ENCODE peak calls at places on chromosomes 2 and 18, in four cellular contexts. One of them, this sample, is unnamed.

GRCh38 chr2:72144746-72145657 is 2.7 kb downstream of the CYP26B1 start:
- DNase-seq in left lung: peak
- DNase-seq in neural crest cell: no peak
- DNase-seq in lung: peak
- DNase-seq in this sample: no peak

GRCh38 chr2:121698318-121698930 is 38.3 kb downstream of the NIFK start:
- DNase-seq in left lung: no peak
- DNase-seq in neural crest cell: no peak
- DNase-seq in lung: peak
- DNase-seq in this sample: no peak

GRCh38 chr2:140580799-140581198 is 1550.0 kb downstream of the LRP1B start:
- DNase-seq in lung: no peak
- DNase-seq in neural crest cell: no peak
- DNase-seq in left lung: no peak
- DNase-seq in this sample: no peak

GRCh38 chr2:206203331-206203730 is 43.6 kb downstream of the EEF1B2 start:
- DNase-seq in lung: no peak
- DNase-seq in left lung: no peak
- DNase-seq in neural crest cell: no peak
- DNase-seq in this sample: no peak

GRCh38 chr18:69647695-69648094 is 247.0 kb downstream of the DOK6 start:
- DNase-seq in lung: no peak
- DNase-seq in left lung: no peak
- DNase-seq in neural crest cell: no peak
- DNase-seq in this sample: no peak

GRCh38 chr2:198961555-198961954 is 496.2 kb downstream of the SATB2 start:
- DNase-seq in left lung: no peak
- DNase-seq in neural crest cell: no peak
- DNase-seq in lung: no peak
- DNase-seq in this sample: no peak

GRCh38 chr18:66048404-66048803 is 297.6 kb downstream of the CDH7 start:
- DNase-seq in neural crest cell: no peak
- DNase-seq in left lung: no peak
- DNase-seq in lung: no peak
- DNase-seq in this sample: peak

GRCh38 chr18:61402761-61403160 is 69.5 kb downstream of the CDH20 start:
- DNase-seq in left lung: no peak
- DNase-seq in lung: no peak
- DNase-seq in neural crest cell: no peak
- DNase-seq in this sample: no peak

GRCh38 chr2:38666578-38666926 is 638 bp downstream of the GALM start:
- DNase-seq in lung: peak
- DNase-seq in neural crest cell: no peak
- DNase-seq in left lung: peak
- DNase-seq in this sample: no peak

GRCh38 chr2:19033240-19033639 is 325.2 kb downstream of the OSR1 start:
- DNase-seq in left lung: no peak
- DNase-seq in lung: no peak
- DNase-seq in neural crest cell: no peak
- DNase-seq in this sample: no peak
- TF ChIP-seq CTCF in left lung: no peak
- TF ChIP-seq CTCF in lung: no peak
- TF ChIP-seq CTCF in neural crest cell: no peak
- TF ChIP-seq CTCF in this sample: no peak

GRCh38 chr18:52343731-52344340 is 3.8 kb downstream of the DCC start:
- DNase-seq in lung: no peak
- DNase-seq in left lung: no peak
- DNase-seq in neural crest cell: no peak
- DNase-seq in this sample: no peak

GRCh38 chr18:52345428-52345827 is 5.4 kb downstream of the DCC start:
- DNase-seq in lung: no peak
- DNase-seq in left lung: no peak
- DNase-seq in neural crest cell: no peak
- DNase-seq in this sample: no peak

GRCh38 chr18:52352920-52353319 is 12.9 kb downstream of the DCC start:
- DNase-seq in lung: no peak
- DNase-seq in left lung: no peak
- DNase-seq in neural crest cell: no peak
- DNase-seq in this sample: no peak

GRCh38 chr18:52343138-52343537 is 3.1 kb downstream of the DCC start:
- DNase-seq in neural crest cell: no peak
- DNase-seq in left lung: no peak
- DNase-seq in lung: no peak
- DNase-seq in this sample: no peak

DNA sequence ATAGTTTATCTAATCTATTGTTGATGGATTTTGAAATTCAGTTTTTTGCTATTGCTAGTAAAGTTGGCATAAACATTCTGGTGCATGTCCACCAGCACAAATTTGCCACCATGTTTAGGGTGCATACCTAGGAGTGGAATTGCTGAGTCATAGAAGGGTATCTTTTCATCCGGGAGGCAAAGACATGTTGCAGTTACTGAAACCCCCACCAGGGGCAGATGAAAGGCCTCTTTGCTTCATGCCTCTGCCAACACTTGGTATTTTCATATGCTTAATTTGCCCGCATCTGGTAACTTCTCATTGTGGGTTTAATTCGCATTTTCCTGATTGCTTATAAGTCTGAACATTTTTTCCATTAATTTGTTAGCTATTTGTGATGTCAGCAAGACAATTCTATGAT is 8.2 kb downstream of the DCC start:
- DNase-seq in left lung: no peak
- DNase-seq in neural crest cell: no peak
- DNase-seq in lung: no peak
- DNase-seq in this sample: no peak
- TF ChIP-seq CTCF in left lung: peak
- TF ChIP-seq CTCF in neural crest cell: peak
- TF ChIP-seq CTCF in lung: no peak
- TF ChIP-seq CTCF in this sample: peak

DNA sequence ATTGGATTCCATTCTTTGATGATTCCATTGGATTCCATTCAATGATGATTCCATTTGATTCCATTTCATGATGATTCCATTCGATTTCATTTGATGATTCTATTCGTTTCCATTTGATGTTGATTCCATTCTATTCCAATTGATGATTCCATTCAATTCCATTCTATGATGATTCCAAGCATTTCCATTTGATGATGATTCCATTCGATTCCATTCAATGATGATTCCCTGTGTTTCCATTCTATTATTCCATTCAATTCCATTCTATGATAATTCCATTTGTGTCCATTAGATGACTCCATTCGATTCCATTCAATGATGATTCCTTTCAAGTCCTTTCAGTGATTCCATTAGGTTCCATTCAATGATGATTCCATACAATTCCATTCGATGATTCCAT is 1090.5 kb downstream of the RPIA start:
- DNase-seq in lung: no peak
- DNase-seq in left lung: no peak
- DNase-seq in neural crest cell: no peak
- DNase-seq in this sample: no peak
- TF ChIP-seq CTCF in lung: no peak
- TF ChIP-seq CTCF in left lung: no peak
- TF ChIP-seq CTCF in neural crest cell: no peak
- TF ChIP-seq CTCF in this sample: no peak

GRCh38 chr2:177263451-177264208 is 897 bp downstream of the NFE2L2 start:
- DNase-seq in lung: peak
- DNase-seq in left lung: peak
- DNase-seq in neural crest cell: peak
- DNase-seq in this sample: peak
- TF ChIP-seq CTCF in lung: peak
- TF ChIP-seq CTCF in left lung: peak
- TF ChIP-seq CTCF in neural crest cell: peak
- TF ChIP-seq CTCF in this sample: peak

GRCh38 chr2:134402385-134402784 is 148.5 kb downstream of the MGAT5 start:
- DNase-seq in lung: no peak
- DNase-seq in neural crest cell: no peak
- DNase-seq in left lung: no peak
- DNase-seq in this sample: peak
- TF ChIP-seq CTCF in lung: no peak
- TF ChIP-seq CTCF in neural crest cell: no peak
- TF ChIP-seq CTCF in left lung: no peak
- TF ChIP-seq CTCF in this sample: no peak

GRCh38 chr2:43279317-43279840 is 53.0 kb upstream of the ZFP36L2 start:
- DNase-seq in left lung: no peak
- DNase-seq in lung: no peak
- DNase-seq in neural crest cell: no peak
- DNase-seq in this sample: no peak
- TF ChIP-seq CTCF in left lung: no peak
- TF ChIP-seq CTCF in lung: no peak
- TF ChIP-seq CTCF in neural crest cell: no peak
- TF ChIP-seq CTCF in this sample: no peak

GRCh38 chr2:40353236-40353635 is 98.7 kb downstream of the SLC8A1 start:
- DNase-seq in left lung: peak
- DNase-seq in lung: no peak
- DNase-seq in neural crest cell: no peak
- DNase-seq in this sample: no peak

GRCh38 chr2:40357667-40358066 is 94.2 kb downstream of the SLC8A1 start:
- DNase-seq in lung: no peak
- DNase-seq in neural crest cell: no peak
- DNase-seq in left lung: no peak
- DNase-seq in this sample: no peak

GRCh38 chr2:40358783-40359182 is 93.1 kb downstream of the SLC8A1 start:
- DNase-seq in lung: no peak
- DNase-seq in neural crest cell: no peak
- DNase-seq in left lung: no peak
- DNase-seq in this sample: no peak

GRCh38 chr2:40352321-40353099 is 99.4 kb downstream of the SLC8A1 start:
- DNase-seq in neural crest cell: no peak
- DNase-seq in lung: no peak
- DNase-seq in left lung: no peak
- DNase-seq in this sample: no peak

GRCh38 chr2:40355451-40355850 is 96.4 kb downstream of the SLC8A1 start:
- DNase-seq in left lung: no peak
- DNase-seq in neural crest cell: no peak
- DNase-seq in lung: no peak
- DNase-seq in this sample: no peak
- TF ChIP-seq CTCF in left lung: no peak
- TF ChIP-seq CTCF in neural crest cell: no peak
- TF ChIP-seq CTCF in lung: no peak
- TF ChIP-seq CTCF in this sample: no peak

DNA sequence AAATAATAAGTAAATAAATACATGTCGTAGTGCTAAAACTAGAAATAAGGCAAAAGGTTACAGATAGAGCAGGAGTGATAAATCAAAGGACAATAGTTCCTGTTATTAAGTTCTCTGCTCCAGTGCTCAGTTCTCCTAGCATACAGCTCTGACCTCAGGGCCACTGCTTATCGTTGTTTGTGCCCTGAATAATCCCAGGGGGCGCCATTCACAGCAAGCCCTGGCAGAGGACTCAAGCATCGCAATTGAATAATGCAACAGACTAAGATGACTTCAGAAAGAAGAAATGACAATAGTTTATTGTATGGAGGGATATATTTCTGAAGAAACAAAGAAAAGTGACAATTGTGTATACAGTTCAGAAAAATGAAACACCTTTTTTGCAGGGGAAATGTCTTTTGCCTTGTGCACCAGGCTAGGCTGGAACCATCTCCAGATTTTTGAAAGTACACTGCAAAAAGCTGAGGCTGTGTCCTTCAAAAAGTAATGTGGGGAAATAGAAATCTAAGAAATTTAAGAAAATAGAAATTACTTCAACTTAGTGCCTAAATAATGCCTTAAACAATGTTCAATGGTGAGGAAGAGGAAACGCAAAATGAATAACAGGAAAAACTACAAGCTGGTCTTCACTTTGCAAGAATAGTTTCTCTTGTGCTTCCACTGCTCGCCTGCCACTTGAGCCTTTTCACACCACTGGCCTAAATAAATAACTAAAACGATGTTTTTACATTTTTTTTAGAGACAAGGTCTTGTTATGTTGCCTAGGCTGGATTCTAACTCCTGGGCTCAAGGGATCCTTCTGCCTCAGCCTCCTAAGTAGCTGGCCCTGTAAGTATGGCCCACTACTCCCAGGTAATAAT is 19.0 kb upstream of the CCNYL1 start:
- DNase-seq in neural crest cell: peak
- DNase-seq in left lung: no peak
- DNase-seq in lung: peak
- DNase-seq in this sample: no peak
- TF ChIP-seq CTCF in neural crest cell: peak
- TF ChIP-seq CTCF in left lung: peak
- TF ChIP-seq CTCF in lung: no peak
- TF ChIP-seq CTCF in this sample: peak

This sample was measured in astrocyte of the cerebellum.